ENCODE peak calls at places on chromosomes 12 and 14, in four cellular contexts. One of them, this sample, is unnamed.

GRCh38 chr14:55715889-55716288 is 135.9 kb downstream of the KTN1 start:
- DNase-seq in colonic mucosa: no peak
- DNase-seq in stimulated activated CD8-positive, alpha-beta memory T cell treated with anti-CD3 and anti-CD28 coated beads, Interleukin-15, amount 100 ng/mL, for 24 hours: no peak
- DNase-seq in activated CD8-positive, alpha-beta T cell treated with anti-CD3 and anti-CD28 coated beads for 36 hours: no peak
- DNase-seq in this sample: no peak

GRCh38 chr12:112130461-112130998 is 5.2 kb downstream of the TRAFD1 start:
- DNase-seq in colonic mucosa: no peak
- DNase-seq in stimulated activated CD8-positive, alpha-beta memory T cell treated with anti-CD3 and anti-CD28 coated beads, Interleukin-15, amount 100 ng/mL, for 24 hours: no peak
- DNase-seq in activated CD8-positive, alpha-beta T cell treated with anti-CD3 and anti-CD28 coated beads for 36 hours: no peak
- DNase-seq in this sample: no peak

GRCh38 chr14:89337161-89337560 is 79.9 kb downstream of the FOXN3 start:
- DNase-seq in colonic mucosa: no peak
- DNase-seq in stimulated activated CD8-positive, alpha-beta memory T cell treated with anti-CD3 and anti-CD28 coated beads, Interleukin-15, amount 100 ng/mL, for 24 hours: no peak
- DNase-seq in activated CD8-positive, alpha-beta T cell treated with anti-CD3 and anti-CD28 coated beads for 36 hours: no peak
- DNase-seq in this sample: no peak

GRCh38 chr14:93901813-93902212 is 25.3 kb upstream of the FAM181A start:
- DNase-seq in colonic mucosa: no peak
- DNase-seq in stimulated activated CD8-positive, alpha-beta memory T cell treated with anti-CD3 and anti-CD28 coated beads, Interleukin-15, amount 100 ng/mL, for 24 hours: no peak
- DNase-seq in activated CD8-positive, alpha-beta T cell treated with anti-CD3 and anti-CD28 coated beads for 36 hours: no peak
- DNase-seq in this sample: no peak

GRCh38 chr12:120064054-120064940 is 52.3 kb downstream of the RAB35 start:
- DNase-seq in colonic mucosa: no peak
- DNase-seq in stimulated activated CD8-positive, alpha-beta memory T cell treated with anti-CD3 and anti-CD28 coated beads, Interleukin-15, amount 100 ng/mL, for 24 hours: no peak
- DNase-seq in activated CD8-positive, alpha-beta T cell treated with anti-CD3 and anti-CD28 coated beads for 36 hours: no peak
- DNase-seq in this sample: no peak

GRCh38 chr14:83838221-83838620 is 1691.7 kb upstream of the FLRT2 start:
- DNase-seq in colonic mucosa: no peak
- DNase-seq in stimulated activated CD8-positive, alpha-beta memory T cell treated with anti-CD3 and anti-CD28 coated beads, Interleukin-15, amount 100 ng/mL, for 24 hours: no peak
- DNase-seq in activated CD8-positive, alpha-beta T cell treated with anti-CD3 and anti-CD28 coated beads for 36 hours: no peak
- DNase-seq in this sample: no peak

GRCh38 chr14:26719514-26719913 is 121.7 kb upstream of the NOVA1 start:
- DNase-seq in colonic mucosa: no peak
- DNase-seq in stimulated activated CD8-positive, alpha-beta memory T cell treated with anti-CD3 and anti-CD28 coated beads, Interleukin-15, amount 100 ng/mL, for 24 hours: no peak
- DNase-seq in activated CD8-positive, alpha-beta T cell treated with anti-CD3 and anti-CD28 coated beads for 36 hours: no peak
- DNase-seq in this sample: no peak

GRCh38 chr12:105331805-105332251 is 1.3 kb downstream of the C12orf75 start:
- DNase-seq in colonic mucosa: peak; percentile 58
- DNase-seq in stimulated activated CD8-positive, alpha-beta memory T cell treated with anti-CD3 and anti-CD28 coated beads, Interleukin-15, amount 100 ng/mL, for 24 hours: no peak
- DNase-seq in activated CD8-positive, alpha-beta T cell treated with anti-CD3 and anti-CD28 coated beads for 36 hours: peak; percentile 58
- DNase-seq in this sample: no peak

GRCh38 chr12:107818984-107819383 is 44.5 kb downstream of the ASCL4 start:
- DNase-seq in colonic mucosa: no peak
- DNase-seq in stimulated activated CD8-positive, alpha-beta memory T cell treated with anti-CD3 and anti-CD28 coated beads, Interleukin-15, amount 100 ng/mL, for 24 hours: no peak
- DNase-seq in activated CD8-positive, alpha-beta T cell treated with anti-CD3 and anti-CD28 coated beads for 36 hours: no peak
- DNase-seq in this sample: no peak

GRCh38 chr14:35849122-35849521 is 23.0 kb downstream of the BRMS1L start:
- DNase-seq in colonic mucosa: no peak
- DNase-seq in stimulated activated CD8-positive, alpha-beta memory T cell treated with anti-CD3 and anti-CD28 coated beads, Interleukin-15, amount 100 ng/mL, for 24 hours: no peak
- DNase-seq in activated CD8-positive, alpha-beta T cell treated with anti-CD3 and anti-CD28 coated beads for 36 hours: no peak
- DNase-seq in this sample: no peak

GRCh38 chr12:42296503-42297109 is 29.3 kb downstream of the ZCRB1 start:
- DNase-seq in colonic mucosa: no peak
- DNase-seq in stimulated activated CD8-positive, alpha-beta memory T cell treated with anti-CD3 and anti-CD28 coated beads, Interleukin-15, amount 100 ng/mL, for 24 hours: no peak
- DNase-seq in activated CD8-positive, alpha-beta T cell treated with anti-CD3 and anti-CD28 coated beads for 36 hours: peak; percentile 24
- DNase-seq in this sample: no peak

GRCh38 chr12:32918890-32919791 is 22.6 kb upstream of the PKP2 start:
- DNase-seq in colonic mucosa: no peak
- DNase-seq in stimulated activated CD8-positive, alpha-beta memory T cell treated with anti-CD3 and anti-CD28 coated beads, Interleukin-15, amount 100 ng/mL, for 24 hours: no peak
- DNase-seq in activated CD8-positive, alpha-beta T cell treated with anti-CD3 and anti-CD28 coated beads for 36 hours: peak; percentile 4
- DNase-seq in this sample: no peak

GRCh38 chr12:129927316-129927900 is 23.6 kb upstream of the TMEM132D start:
- DNase-seq in colonic mucosa: no peak
- DNase-seq in stimulated activated CD8-positive, alpha-beta memory T cell treated with anti-CD3 and anti-CD28 coated beads, Interleukin-15, amount 100 ng/mL, for 24 hours: no peak
- DNase-seq in activated CD8-positive, alpha-beta T cell treated with anti-CD3 and anti-CD28 coated beads for 36 hours: no peak
- DNase-seq in this sample: no peak

GRCh38 chr12:93748672-93749403 is 71.7 kb downstream of the CRADD start:
- DNase-seq in colonic mucosa: no peak
- DNase-seq in stimulated activated CD8-positive, alpha-beta memory T cell treated with anti-CD3 and anti-CD28 coated beads, Interleukin-15, amount 100 ng/mL, for 24 hours: no peak
- DNase-seq in activated CD8-positive, alpha-beta T cell treated with anti-CD3 and anti-CD28 coated beads for 36 hours: no peak
- DNase-seq in this sample: no peak

GRCh38 chr14:93780811-93781210 is 7.5 kb downstream of the PRIMA1 start:
- DNase-seq in colonic mucosa: no peak
- DNase-seq in stimulated activated CD8-positive, alpha-beta memory T cell treated with anti-CD3 and anti-CD28 coated beads, Interleukin-15, amount 100 ng/mL, for 24 hours: no peak
- DNase-seq in activated CD8-positive, alpha-beta T cell treated with anti-CD3 and anti-CD28 coated beads for 36 hours: no peak
- DNase-seq in this sample: no peak

GRCh38 chr12:110929818-110930217 is 9.4 kb upstream of the MYL2 start:
- DNase-seq in colonic mucosa: no peak
- DNase-seq in stimulated activated CD8-positive, alpha-beta memory T cell treated with anti-CD3 and anti-CD28 coated beads, Interleukin-15, amount 100 ng/mL, for 24 hours: no peak
- DNase-seq in activated CD8-positive, alpha-beta T cell treated with anti-CD3 and anti-CD28 coated beads for 36 hours: no peak
- DNase-seq in this sample: no peak

GRCh38 chr12:46357438-46358324 is 14.9 kb downstream of the SLC38A2 start:
- DNase-seq in colonic mucosa: no peak
- DNase-seq in stimulated activated CD8-positive, alpha-beta memory T cell treated with anti-CD3 and anti-CD28 coated beads, Interleukin-15, amount 100 ng/mL, for 24 hours: no peak
- DNase-seq in activated CD8-positive, alpha-beta T cell treated with anti-CD3 and anti-CD28 coated beads for 36 hours: no peak
- DNase-seq in this sample: no peak

This sample was measured in type B pancreatic cell.